ENCODE peak calls at places on chromosomes 7 and 10, in seven cellular contexts. Q is neural crest cell, Y is GOT3, N is ELR, J is ELF-1, S is G401, U is HFFc6. L is an unnamed sample.

GRCh38 chr7:75596727-75597614 is 104.9 kb downstream of the SPDYE5 start:
- DNase-seq in Q (no peak), Y (no peak), N (peak), J (peak), S (no peak), U (peak), L (no peak)

GRCh38 chr10:29326886-29327789 is 38.3 kb downstream of the LYZL1 start:
- DNase-seq in Q (no peak), Y (no peak), N (no peak), J (no peak), S (no peak), U (no peak), L (no peak)

GRCh38 chr10:97922378-97922758 is 72.7 kb downstream of the GOLGA7B start:
- DNase-seq in Q (no peak), Y (no peak), N (no peak), J (no peak), S (no peak), U (no peak), L (no peak)

GRCh38 chr7:103369430-103369829 is 22.0 kb downstream of the PSMC2 start:
- DNase-seq in Q (no peak), Y (no peak), N (no peak), J (no peak), S (no peak), U (no peak), L (no peak)

GRCh38 chr7:99679032-99679399 is 780 bp downstream of the CYP3A5 start:
- DNase-seq in Q (no peak), Y (no peak), N (peak), J (peak), S (no peak), U (no peak), L (no peak)

GRCh38 chr7:38905026-38905759 is 3.8 kb downstream of the VPS41 start:
- DNase-seq in Q (no peak), Y (no peak), N (no peak), J (no peak), S (no peak), U (no peak), L (no peak)

GRCh38 chr10:103616705-103617361 is 123.3 kb downstream of the NEURL1 start:
- DNase-seq in Q (no peak), Y (peak), N (no peak), J (no peak), S (no peak), U (peak), L (no peak)

GRCh38 chr10:132722980-132723970 is 62.7 kb downstream of the NKX6-2 start:
- DNase-seq in Q (no peak), Y (no peak), N (no peak), J (peak), S (no peak), U (no peak), L (no peak)

GRCh38 chr7:7719235-7719634 is 828 bp upstream of the RPA3 start:
- DNase-seq in Q (no peak), Y (peak), N (peak), J (no peak), S (no peak), U (peak), L (no peak)

GRCh38 chr7:41847171-41847570 is 144.3 kb upstream of the INHBA start:
- DNase-seq in Q (no peak), Y (no peak), N (no peak), J (no peak), S (no peak), U (no peak), L (no peak)

GRCh38 chr10:131451407-131452015 is 140.0 kb upstream of the TCERG1L start:
- DNase-seq in Q (no peak), Y (no peak), N (no peak), J (no peak), S (no peak), U (no peak), L (no peak)

GRCh38 chr7:151091988-151092387 is 5.7 kb downstream of the AGAP3 start:
- DNase-seq in Q (no peak), Y (no peak), N (no peak), J (no peak), S (no peak), U (no peak), L (no peak)

GRCh38 chr10:31759124-31759798 is 169.4 kb downstream of the ARHGAP12 start:
- DNase-seq in Q (peak), Y (no peak), N (peak), J (peak), S (peak), U (no peak), L (peak)

GRCh38 chr7:45237788-45238461 is 80.3 kb downstream of the RAMP3 start:
- DNase-seq in Q (no peak), Y (no peak), N (peak), J (no peak), S (no peak), U (no peak), L (no peak)

GRCh38 chr7:133645870-133646492 is 393.1 kb downstream of the EXOC4 start:
- DNase-seq in Q (no peak), Y (no peak), N (peak), J (no peak), S (no peak), U (no peak), L (no peak)

GRCh38 chr7:77327067-77327931 is 88.8 kb downstream of the GSAP start:
- DNase-seq in Q (no peak), Y (no peak), N (peak), J (peak), S (no peak), U (peak), L (no peak)

GRCh38 chr10:126576336-126576735 is 94.2 kb downstream of the C10orf90 start:
- DNase-seq in Q (no peak), Y (no peak), N (peak), J (no peak), S (no peak), U (no peak), L (no peak)

GRCh38 chr10:129962092-129962494 is 2.0 kb downstream of the EBF3 start:
- DNase-seq in Q (no peak), Y (no peak), N (no peak), J (peak), S (no peak), U (no peak), L (no peak)

GRCh38 chr10:61139230-61139928 is 195.4 kb upstream of the RHOBTB1 start:
- DNase-seq in Q (no peak), Y (no peak), N (no peak), J (no peak), S (no peak), U (no peak), L (no peak)

GRCh38 chr7:39428221-39428620 is 138.0 kb upstream of the YAE1 start:
- DNase-seq in Q (no peak), Y (no peak), N (peak), J (no peak), S (no peak), U (peak), L (no peak)

GRCh38 chr7:106284516-106285050 is at the start of gene NAMPT:
- DNase-seq in Q (peak), Y (no peak), N (peak), J (no peak), S (peak), U (no peak), L (peak)

GRCh38 chr7:50667338-50667737 is 102.1 kb upstream of the DDC start:
- DNase-seq in Q (no peak), Y (no peak), N (no peak), J (no peak), S (peak), U (no peak), L (no peak)

GRCh38 chr10:30185916-30186315 is 126.5 kb upstream of the JCAD start:
- DNase-seq in Q (no peak), Y (no peak), N (peak), J (no peak), S (no peak), U (peak), L (no peak)

GRCh38 chr7:128197586-128197985 is 43.5 kb upstream of the LEP start:
- DNase-seq in Q (no peak), Y (no peak), N (peak), J (no peak), S (no peak), U (peak), L (no peak)

GRCh38 chr10:83592337-83592935 is 546.9 kb upstream of the GHITM start:
- DNase-seq in Q (no peak), Y (no peak), N (no peak), J (no peak), S (no peak), U (no peak), L (no peak)

GRCh38 chr7:33643497-33643896 is 261.8 kb upstream of the BMPER start:
- DNase-seq in Q (no peak), Y (no peak), N (no peak), J (no peak), S (no peak), U (no peak), L (no peak)

GRCh38 chr10:100724531-100725027 is 20.8 kb upstream of the PAX2 start:
- DNase-seq in Q (no peak), Y (no peak), N (no peak), J (no peak), S (no peak), U (no peak), L (no peak)

GRCh38 chr10:17343118-17343517 is 111.3 kb downstream of the ST8SIA6 start:
- DNase-seq in Q (no peak), Y (no peak), N (no peak), J (no peak), S (no peak), U (no peak), L (no peak)

GRCh38 chr7:26022578-26022977 is 129.4 kb upstream of the NFE2L3 start:
- DNase-seq in Q (no peak), Y (no peak), N (no peak), J (peak), S (no peak), U (no peak), L (no peak)

GRCh38 chr7:27189560-27190283 is 4.7 kb upstream of the HOXA11 start:
- DNase-seq in Q (no peak), Y (no peak), N (peak), J (no peak), S (no peak), U (no peak), L (no peak)

GRCh38 chr7:22627136-22627535 is 99.9 kb upstream of the IL6 start:
- DNase-seq in Q (no peak), Y (no peak), N (no peak), J (no peak), S (no peak), U (no peak), L (no peak)

GRCh38 chr7:75813084-75813483 is 522 bp downstream of the CCL24 start:
- DNase-seq in Q (no peak), Y (no peak), N (peak), J (no peak), S (no peak), U (peak), L (no peak)

GRCh38 chr10:91551856-91552255 is 81.0 kb downstream of the PPP1R3C start:
- DNase-seq in Q (peak), Y (no peak), N (peak), J (peak), S (peak), U (peak), L (no peak)

GRCh38 chr10:43871004-43871439 is 222.3 kb upstream of the ZNF32 start:
- DNase-seq in Q (no peak), Y (no peak), N (no peak), J (no peak), S (no peak), U (no peak), L (no peak)

GRCh38 chr7:105205592-105206211 is 183.0 kb downstream of the SRPK2 start:
- DNase-seq in Q (no peak), Y (no peak), N (no peak), J (no peak), S (no peak), U (no peak), L (no peak)

GRCh38 chr10:96379758-96380157 is 21.0 kb upstream of the OPALIN start:
- DNase-seq in Q (no peak), Y (no peak), N (no peak), J (no peak), S (no peak), U (no peak), L (no peak)

GRCh38 chr7:155882596-155882995 is 70.3 kb upstream of the SHH start:
- DNase-seq in Q (no peak), Y (no peak), N (peak), J (no peak), S (no peak), U (no peak), L (no peak)

GRCh38 chr7:28411876-28412662 is at the start of gene CREB5:
- DNase-seq in Q (no peak), Y (no peak), N (no peak), J (no peak), S (peak), U (no peak), L (no peak)

GRCh38 chr7:74023037-74023436 is 4.9 kb upstream of the ELN start:
- DNase-seq in Q (peak), Y (no peak), N (peak), J (peak), S (no peak), U (peak), L (peak)

GRCh38 chr10:29240991-29241660 is 47.7 kb upstream of the LYZL1 start:
- DNase-seq in Q (no peak), Y (no peak), N (no peak), J (peak), S (peak), U (no peak), L (no peak)

L was measured in thoracic aorta.